ENCODE peak calls at places on chromosomes 6 and 20, in nine cellular contexts. W, I, X, N, F, C, O, A and D are unnamed samples.

GRCh38 chr20:9609892-9610502 is 95.6 kb downstream of the LAMP5 start:
- DNase-seq in F (peak; percentile 73), A (peak; percentile 77), W (peak; percentile 73), O (no peak), N (no peak), I (no peak), X (peak; percentile 90), C (peak; percentile 69), D (no peak)

GRCh38 chr6:124487778-124488431 is 474.3 kb upstream of the RNF217 start:
- DNase-seq in O (no peak), W (no peak), X (no peak), N (no peak), C (no peak), A (peak; percentile 1), F (no peak), I (no peak), D (no peak)

GRCh38 chr20:20939006-20939405 is 167.2 kb downstream of the LINC00237 start:
- DNase-seq in X (no peak), O (no peak), A (no peak), I (no peak), W (no peak), F (no peak), N (no peak), C (no peak), D (no peak)

GRCh38 chr6:8556370-8557018 is 121.1 kb upstream of the SLC35B3 start:
- DNase-seq in F (no peak), C (no peak), A (peak; percentile 8), I (no peak), X (peak; percentile 79), N (no peak), W (no peak), O (no peak), D (no peak)

GRCh38 chr6:56732517-56732916 is 89.8 kb upstream of the DST start:
- DNase-seq in X (no peak), A (no peak), I (no peak), N (no peak), F (no peak), W (no peak), O (no peak), C (no peak), D (no peak)

GRCh38 chr20:13082366-13082765 is 73.6 kb downstream of the SPTLC3 start:
- DNase-seq in W (no peak), O (no peak), I (no peak), N (no peak), X (no peak), F (no peak), A (no peak), C (no peak), D (no peak)

GRCh38 chr20:63702751-63703470 is 4.9 kb downstream of the ARFRP1 start:
- DNase-seq in O (no peak), W (no peak), N (no peak), I (no peak), F (no peak), A (no peak), C (no peak), X (no peak), D (peak; percentile 72)

GRCh38 chr6:25050356-25050755 is 114.6 kb upstream of the RIPOR2 start:
- DNase-seq in I (no peak), A (peak; percentile 87), X (peak; percentile 83), N (no peak), C (no peak), W (no peak), O (no peak), F (no peak), D (no peak)

GRCh38 chr6:17808609-17809008 is 101.9 kb upstream of the NUP153 start:
- DNase-seq in I (no peak), F (no peak), W (no peak), C (no peak), X (peak; percentile 9), N (no peak), O (no peak), A (no peak), D (no peak)

GRCh38 chr6:25833136-25833535 is 1.3 kb upstream of the SLC17A1 start:
- DNase-seq in W (no peak), F (no peak), X (no peak), I (no peak), N (no peak), A (no peak), O (no peak), C (no peak), D (no peak)

GRCh38 chr20:45341939-45342862 is 6.0 kb downstream of the SDC4 start:
- DNase-seq in I (peak; percentile 74), O (no peak), F (peak; percentile 71), N (no peak), C (peak; percentile 90), W (peak; percentile 82), X (peak; percentile 63), A (peak; percentile 70), D (peak; percentile 91)

GRCh38 chr20:45342863-45343444 is 5.3 kb downstream of the SDC4 start:
- DNase-seq in O (no peak), C (no peak), F (peak; percentile 71), I (no peak), W (no peak), N (no peak), A (no peak), X (no peak), D (no peak)

GRCh38 chr20:45345104-45345936 is 2.9 kb downstream of the SDC4 start:
- DNase-seq in C (peak; percentile 82), O (no peak), N (no peak), F (peak; percentile 90), I (peak; percentile 91), X (peak; percentile 34), W (no peak), A (no peak), D (no peak)

GRCh38 chr20:45343445-45343866 is 4.8 kb downstream of the SDC4 start:
- DNase-seq in W (no peak), X (peak; percentile 28), F (peak; percentile 78), O (no peak), N (no peak), A (no peak), I (peak; percentile 70), C (peak; percentile 78), D (no peak)

DNA sequence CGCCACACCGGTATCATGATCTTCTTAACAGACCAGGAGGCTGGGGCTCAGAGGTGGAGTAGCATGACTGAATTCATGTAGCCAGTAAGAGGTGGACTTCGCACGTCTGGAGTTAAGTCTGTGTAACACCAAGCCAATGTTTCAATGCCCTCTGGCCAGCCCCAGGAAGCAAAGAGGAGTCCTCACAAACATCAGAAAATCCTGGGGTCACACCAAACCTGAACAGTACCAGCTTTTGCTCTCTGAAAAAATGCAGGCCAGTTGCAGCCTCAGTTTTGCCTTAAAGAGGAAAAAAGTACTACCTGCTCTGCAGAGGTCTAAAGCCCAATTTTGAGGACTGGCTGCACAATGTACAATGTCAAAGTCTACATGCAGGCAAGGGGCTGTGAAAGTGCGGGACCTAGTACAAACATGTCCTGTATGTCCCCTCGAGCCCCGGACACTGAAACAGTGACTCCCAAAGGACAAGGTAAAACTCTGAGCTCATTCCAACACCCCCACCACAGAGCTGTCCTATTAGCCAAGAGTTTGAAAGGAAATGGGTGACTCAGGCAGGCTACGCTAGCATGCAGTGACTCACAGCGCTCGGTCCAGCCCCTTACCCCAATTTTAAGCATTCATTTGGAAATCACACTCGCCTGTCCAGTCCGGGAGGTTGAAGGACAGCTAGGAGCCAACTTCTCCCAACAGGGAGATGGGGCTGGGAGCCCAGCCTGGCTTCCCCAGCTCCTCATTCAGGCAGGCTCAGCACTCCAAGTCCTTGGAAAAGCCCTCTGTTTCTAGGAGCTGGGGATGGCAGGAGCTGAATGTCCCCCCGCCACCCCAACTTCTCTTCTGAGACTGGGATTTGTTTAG is 4.1 kb downstream of the SDC4 start:
- DNase-seq in X (peak; percentile 94), W (peak; percentile 51), A (peak; percentile 91), C (peak; percentile 68), N (no peak), I (no peak), O (peak; percentile 22), F (peak; percentile 80), D (peak; percentile 78)
- H3K4me1 ChIP-seq in X (peaks cover 85% of the 10 kb centered on the region), W (peaks cover 32% of the 10 kb centered on the region), A (peaks cover 73% of the 10 kb centered on the region), C (peaks cover 85% of the 10 kb centered on the region), N (peaks cover 7% of the 10 kb centered on the region), I (peaks cover 91% of the 10 kb centered on the region), O (peaks cover 13% of the 10 kb centered on the region), F (peaks cover 32% of the 10 kb centered on the region), D (no peaks in the 10 kb centered on the region)

GRCh38 chr6:168309183-168309582 is 10.4 kb downstream of the DACT2 start:
- DNase-seq in O (no peak), I (no peak), F (no peak), X (no peak), C (no peak), N (no peak), W (no peak), A (no peak), D (no peak)

GRCh38 chr6:168311410-168312124 is 8.0 kb downstream of the DACT2 start:
- DNase-seq in I (no peak), O (no peak), N (no peak), A (no peak), C (no peak), W (no peak), F (no peak), X (no peak), D (no peak)

GRCh38 chr6:168308390-168309144 is 11.0 kb downstream of the DACT2 start:
- DNase-seq in C (no peak), N (no peak), A (no peak), I (no peak), X (no peak), O (no peak), W (no peak), F (no peak), D (no peak)

GRCh38 chr6:168309997-168310396 is 9.6 kb downstream of the DACT2 start:
- DNase-seq in X (no peak), W (no peak), O (no peak), N (no peak), A (no peak), F (no peak), C (no peak), I (no peak), D (no peak)

DNA sequence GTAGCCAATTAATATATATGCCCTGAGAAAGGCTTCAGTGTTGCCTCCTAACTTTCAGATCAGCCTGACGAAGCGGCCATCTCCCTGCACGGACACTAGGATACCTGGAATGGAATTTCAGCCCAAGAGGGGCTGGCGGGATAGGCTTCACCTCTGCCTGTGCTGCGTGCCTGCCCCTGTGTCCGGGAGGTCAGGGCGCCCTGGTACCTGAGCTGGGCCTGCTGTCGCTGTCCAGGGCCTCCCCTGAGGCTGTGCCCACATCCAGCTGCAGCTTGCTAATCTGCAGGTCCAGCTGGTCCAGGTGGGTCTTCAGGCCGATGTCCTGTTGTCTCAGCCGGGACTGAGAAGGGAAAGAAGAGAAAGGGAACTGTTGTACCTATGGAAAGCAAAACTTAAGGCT is 8.6 kb downstream of the DACT2 start:
- DNase-seq in A (no peak), X (no peak), N (no peak), O (no peak), C (no peak), I (no peak), F (no peak), W (no peak), D (no peak)
- H3K4me1 ChIP-seq in A (no peaks in the 10 kb centered on the region), X (no peaks in the 10 kb centered on the region), N (no peaks in the 10 kb centered on the region), O (no peaks in the 10 kb centered on the region), C (peaks cover 4% of the 10 kb centered on the region), I (no peaks in the 10 kb centered on the region), F (peaks cover 3% of the 10 kb centered on the region), W (peaks cover 9% of the 10 kb centered on the region), D (no peaks in the 10 kb centered on the region)

GRCh38 chr6:34338811-34339210 is 53.7 kb downstream of the NUDT3 start:
- DNase-seq in I (no peak), O (no peak), W (no peak), A (no peak), F (no peak), N (no peak), C (no peak), X (no peak), D (no peak)
- H3K4me1 ChIP-seq in I (peaks cover 54% of the 10 kb centered on the region), O (no peaks in the 10 kb centered on the region), W (no peaks in the 10 kb centered on the region), A (peaks cover 8% of the 10 kb centered on the region), F (no peaks in the 10 kb centered on the region), N (no peaks in the 10 kb centered on the region), C (peaks cover 56% of the 10 kb centered on the region), X (peaks cover 32% of the 10 kb centered on the region), D (peaks cover 14% of the 10 kb centered on the region)

GRCh38 chr6:104322849-104323248 is 536.9 kb downstream of the HACE1 start:
- DNase-seq in C (no peak), O (no peak), W (no peak), A (peak; percentile 2), N (no peak), F (no peak), I (no peak), X (no peak), D (no peak)
- H3K4me1 ChIP-seq in C (peaks cover 5% of the 10 kb centered on the region), O (no peaks in the 10 kb centered on the region), W (no peaks in the 10 kb centered on the region), A (peaks cover 3% of the 10 kb centered on the region), N (no peaks in the 10 kb centered on the region), F (no peaks in the 10 kb centered on the region), I (peaks cover 11% of the 10 kb centered on the region), X (peaks cover 31% of the 10 kb centered on the region), D (peaks cover 2% of the 10 kb centered on the region)